ENCODE peak calls at places on chromosome 12, in nine cellular contexts. One of them, this sample, is unnamed.

GRCh38 chr12:30926243-30927209 is at the start of gene TSPAN11:
- DNase-seq in germinal center: no peak
- DNase-seq in ELR: peak; percentile 12
- DNase-seq in HFFc6: no peak
- DNase-seq in fibroblast of lung: peak; percentile 56
- DNase-seq in HEK293T: peak; percentile 57
- DNase-seq in SHP77: peak; percentile 75
- DNase-seq in GM23248: peak; percentile 81
- DNase-seq in Jurkat, Clone E6-1: no peak
- DNase-seq in this sample: no peak

GRCh38 chr12:39816671-39817185 is 197.1 kb upstream of the ABCD2 start:
- DNase-seq in germinal center: no peak
- DNase-seq in ELR: peak; percentile 9
- DNase-seq in HFFc6: no peak
- DNase-seq in fibroblast of lung: peak; percentile 9
- DNase-seq in HEK293T: no peak
- DNase-seq in SHP77: no peak
- DNase-seq in GM23248: no peak
- DNase-seq in Jurkat, Clone E6-1: no peak
- DNase-seq in this sample: no peak

GRCh38 chr12:122139266-122139665 is 34.8 kb downstream of the IL31 start:
- DNase-seq in germinal center: no peak
- DNase-seq in ELR: no peak
- DNase-seq in HFFc6: no peak
- DNase-seq in fibroblast of lung: no peak
- DNase-seq in HEK293T: no peak
- DNase-seq in SHP77: no peak
- DNase-seq in GM23248: no peak
- DNase-seq in Jurkat, Clone E6-1: no peak
- DNase-seq in this sample: no peak

GRCh38 chr12:83123039-83123438 is 436.3 kb downstream of the TMTC2 start:
- DNase-seq in germinal center: no peak
- DNase-seq in ELR: no peak
- DNase-seq in HFFc6: no peak
- DNase-seq in fibroblast of lung: no peak
- DNase-seq in HEK293T: no peak
- DNase-seq in SHP77: no peak
- DNase-seq in GM23248: peak; percentile 54
- DNase-seq in Jurkat, Clone E6-1: no peak
- DNase-seq in this sample: no peak

GRCh38 chr12:95484524-95484923 is 10.6 kb downstream of the METAP2 start:
- DNase-seq in germinal center: no peak
- DNase-seq in ELR: no peak
- DNase-seq in HFFc6: no peak
- DNase-seq in fibroblast of lung: peak; percentile 12
- DNase-seq in HEK293T: no peak
- DNase-seq in SHP77: no peak
- DNase-seq in GM23248: peak; percentile 17
- DNase-seq in Jurkat, Clone E6-1: no peak
- DNase-seq in this sample: no peak

GRCh38 chr12:50732591-50732990 is 31.3 kb upstream of the ATF1 start:
- DNase-seq in germinal center: no peak
- DNase-seq in ELR: peak; percentile 96
- DNase-seq in HFFc6: peak; percentile 91
- DNase-seq in fibroblast of lung: peak; percentile 91
- DNase-seq in HEK293T: no peak
- DNase-seq in SHP77: no peak
- DNase-seq in GM23248: peak; percentile 97
- DNase-seq in Jurkat, Clone E6-1: no peak
- DNase-seq in this sample: no peak

GRCh38 chr12:117564885-117565284 is 203.5 kb upstream of the NOS1 start:
- DNase-seq in germinal center: no peak
- DNase-seq in ELR: no peak
- DNase-seq in HFFc6: no peak
- DNase-seq in fibroblast of lung: no peak
- DNase-seq in HEK293T: no peak
- DNase-seq in SHP77: no peak
- DNase-seq in GM23248: no peak
- DNase-seq in Jurkat, Clone E6-1: no peak
- DNase-seq in this sample: no peak

GRCh38 chr12:25970082-25970481 is 11.6 kb downstream of the RASSF8 start:
- DNase-seq in germinal center: no peak
- DNase-seq in ELR: peak; percentile 39
- DNase-seq in HFFc6: no peak
- DNase-seq in fibroblast of lung: peak; percentile 56
- DNase-seq in HEK293T: no peak
- DNase-seq in SHP77: no peak
- DNase-seq in GM23248: peak; percentile 32
- DNase-seq in Jurkat, Clone E6-1: no peak
- DNase-seq in this sample: no peak

GRCh38 chr12:56153291-56154065 is 1.1 kb downstream of the MYL6B start:
- DNase-seq in germinal center: no peak
- DNase-seq in ELR: no peak
- DNase-seq in HFFc6: no peak
- DNase-seq in fibroblast of lung: no peak
- DNase-seq in HEK293T: no peak
- DNase-seq in SHP77: no peak
- DNase-seq in GM23248: no peak
- DNase-seq in Jurkat, Clone E6-1: no peak
- DNase-seq in this sample: no peak

GRCh38 chr12:92601680-92602079 is 101.1 kb upstream of the PLEKHG7 start:
- DNase-seq in germinal center: no peak
- DNase-seq in ELR: no peak
- DNase-seq in HFFc6: no peak
- DNase-seq in fibroblast of lung: no peak
- DNase-seq in HEK293T: no peak
- DNase-seq in SHP77: no peak
- DNase-seq in GM23248: no peak
- DNase-seq in Jurkat, Clone E6-1: no peak
- DNase-seq in this sample: no peak

GRCh38 chr12:51773145-51773869 is 75.2 kb downstream of the FIGNL2 start:
- DNase-seq in germinal center: no peak
- DNase-seq in ELR: peak; percentile 78
- DNase-seq in HFFc6: peak; percentile 80
- DNase-seq in fibroblast of lung: peak; percentile 73
- DNase-seq in HEK293T: no peak
- DNase-seq in SHP77: no peak
- DNase-seq in GM23248: peak; percentile 90
- DNase-seq in Jurkat, Clone E6-1: no peak
- DNase-seq in this sample: no peak

GRCh38 chr12:123384318-123384993 is 524 bp downstream of the KMT5A start:
- DNase-seq in germinal center: peak; percentile 24
- DNase-seq in ELR: peak; percentile 63
- DNase-seq in HFFc6: no peak
- DNase-seq in fibroblast of lung: no peak
- DNase-seq in HEK293T: no peak
- DNase-seq in SHP77: peak; percentile 29
- DNase-seq in GM23248: peak; percentile 74
- DNase-seq in Jurkat, Clone E6-1: peak; percentile 22
- DNase-seq in this sample: no peak

GRCh38 chr12:114396869-114397719 is 8.8 kb downstream of the TBX5 start:
- DNase-seq in germinal center: no peak
- DNase-seq in ELR: peak; percentile 29
- DNase-seq in HFFc6: no peak
- DNase-seq in fibroblast of lung: no peak
- DNase-seq in HEK293T: no peak
- DNase-seq in SHP77: no peak
- DNase-seq in GM23248: peak; percentile 63
- DNase-seq in Jurkat, Clone E6-1: no peak
- DNase-seq in this sample: no peak

GRCh38 chr12:4037747-4038312 is 164.6 kb upstream of the PARP11 start:
- DNase-seq in germinal center: no peak
- DNase-seq in ELR: peak; percentile 69
- DNase-seq in HFFc6: peak; percentile 32
- DNase-seq in fibroblast of lung: peak; percentile 16
- DNase-seq in HEK293T: peak; percentile 38
- DNase-seq in SHP77: no peak
- DNase-seq in GM23248: peak; percentile 67
- DNase-seq in Jurkat, Clone E6-1: peak; percentile 23
- DNase-seq in this sample: no peak

This sample was measured in NK-92 treated with Interleukin-12 subunit alpha and Interleukin-12 subunit beta, amount 100 ng/mL, for 24 hours.